ENCODE peak calls at places on chromosomes 4 and X, in six cellular contexts. H is neural progenitor cell, N is mammary epithelial cell, C is SK-N-MC, U is hepatocyte, V is astrocyte. W is an unnamed sample.

GRCh38 chr4:29970626-29971025 is 749.5 kb upstream of the PCDH7 start:
- DNase-seq in V (no peak), N (no peak), U (peak), H (peak), C (no peak), W (peak)

GRCh38 chr4:179583221-179583620 is 2141.0 kb upstream of the AGA start:
- DNase-seq in N (no peak), H (peak), U (no peak), C (no peak), V (no peak), W (no peak)

GRCh38 chr4:155008389-155008788 is 200.0 kb upstream of the NPY2R start:
- DNase-seq in N (no peak), C (no peak), U (no peak), V (no peak), H (no peak), W (peak)

GRCh38 chr4:153265311-153266047 is 61.2 kb downstream of the TRIM2 start:
- DNase-seq in H (no peak), N (no peak), U (no peak), V (no peak), C (no peak), W (no peak)

GRCh38 chrX:136162827-136163427 is 15.6 kb downstream of the FHL1 start:
- DNase-seq in U (peak), C (no peak), V (no peak), H (peak), N (peak), W (peak)

GRCh38 chrX:107712231-107713204 is 63.1 kb downstream of the TSC22D3 start:
- DNase-seq in V (peak), N (peak), H (no peak), U (peak), C (no peak), W (no peak)

GRCh38 chrX:154019061-154019621 is 561 bp downstream of the IRAK1 start:
- DNase-seq in U (no peak), C (no peak), V (no peak), N (no peak), H (peak), W (no peak)

GRCh38 chr4:147981305-147981704 is 249.4 kb downstream of the ARHGAP10 start:
- DNase-seq in H (no peak), N (peak), V (peak), U (no peak), C (no peak), W (no peak)

GRCh38 chr4:108031427-108032083 is 41.9 kb downstream of the HADH start:
- DNase-seq in V (peak), C (no peak), U (no peak), N (peak), H (no peak), W (no peak)

GRCh38 chrX:133335027-133335426 is 80.3 kb downstream of the GPC4 start:
- DNase-seq in V (no peak), U (peak), C (peak), N (peak), H (peak), W (peak)

GRCh38 chr4:139951051-139951450 is 202.9 kb downstream of the MAML3 start:
- DNase-seq in H (no peak), U (no peak), V (peak), C (no peak), N (peak), W (no peak)

GRCh38 chr4:7032591-7032990 is 10.6 kb upstream of the TADA2B start:
- DNase-seq in N (no peak), C (no peak), U (no peak), V (no peak), H (no peak), W (no peak)

GRCh38 chr4:36360755-36361154 is 79.3 kb downstream of the DTHD1 start:
- DNase-seq in U (no peak), C (no peak), V (no peak), N (no peak), H (no peak), W (no peak)

GRCh38 chrX:151703487-151703886 is 8.2 kb downstream of the PRRG3 start:
- DNase-seq in V (peak), U (no peak), H (no peak), C (no peak), N (no peak), W (no peak)

GRCh38 chrX:103254171-103254824 is 657 bp downstream of the TCEAL8 start:
- DNase-seq in C (no peak), V (peak), U (peak), H (peak), N (peak), W (peak)

GRCh38 chrX:139842326-139843175 is 90.3 kb downstream of the ATP11C start:
- DNase-seq in H (no peak), U (no peak), V (no peak), C (no peak), N (no peak), W (no peak)

GRCh38 chr4:79598801-79599200 is 190.8 kb upstream of the GK2 start:
- DNase-seq in U (no peak), H (no peak), N (no peak), C (no peak), V (no peak), W (no peak)

GRCh38 chr4:179292443-179292842 is 1850.2 kb upstream of the AGA start:
- DNase-seq in N (no peak), U (no peak), V (no peak), C (no peak), H (no peak), W (no peak)

GRCh38 chrX:125826080-125826479 is 340.0 kb downstream of the DCAF12L2 start:
- DNase-seq in V (no peak), H (peak), U (no peak), N (no peak), C (no peak), W (peak)

GRCh38 chrX:65883556-65883955 is 156.3 kb downstream of the VSIG4 start:
- DNase-seq in C (no peak), V (no peak), N (no peak), U (no peak), H (no peak), W (no peak)

GRCh38 chrX:105475801-105476200 is 255.3 kb upstream of the TEX13A start:
- DNase-seq in H (no peak), V (no peak), C (no peak), U (no peak), N (peak), W (no peak)

GRCh38 chr4:124275-125081 is at the start of gene ZNF718:
- DNase-seq in C (peak), N (peak), V (peak), H (peak), U (peak), W (peak)

GRCh38 chrX:28880136-28880535 is 292.9 kb downstream of the IL1RAPL1 start:
- DNase-seq in N (no peak), C (no peak), V (peak), U (no peak), H (peak), W (no peak)

GRCh38 chrX:125394449-125394848 is 74.8 kb downstream of the TEX13C start:
- DNase-seq in V (no peak), U (no peak), H (no peak), C (no peak), N (no peak), W (no peak)

DNA sequence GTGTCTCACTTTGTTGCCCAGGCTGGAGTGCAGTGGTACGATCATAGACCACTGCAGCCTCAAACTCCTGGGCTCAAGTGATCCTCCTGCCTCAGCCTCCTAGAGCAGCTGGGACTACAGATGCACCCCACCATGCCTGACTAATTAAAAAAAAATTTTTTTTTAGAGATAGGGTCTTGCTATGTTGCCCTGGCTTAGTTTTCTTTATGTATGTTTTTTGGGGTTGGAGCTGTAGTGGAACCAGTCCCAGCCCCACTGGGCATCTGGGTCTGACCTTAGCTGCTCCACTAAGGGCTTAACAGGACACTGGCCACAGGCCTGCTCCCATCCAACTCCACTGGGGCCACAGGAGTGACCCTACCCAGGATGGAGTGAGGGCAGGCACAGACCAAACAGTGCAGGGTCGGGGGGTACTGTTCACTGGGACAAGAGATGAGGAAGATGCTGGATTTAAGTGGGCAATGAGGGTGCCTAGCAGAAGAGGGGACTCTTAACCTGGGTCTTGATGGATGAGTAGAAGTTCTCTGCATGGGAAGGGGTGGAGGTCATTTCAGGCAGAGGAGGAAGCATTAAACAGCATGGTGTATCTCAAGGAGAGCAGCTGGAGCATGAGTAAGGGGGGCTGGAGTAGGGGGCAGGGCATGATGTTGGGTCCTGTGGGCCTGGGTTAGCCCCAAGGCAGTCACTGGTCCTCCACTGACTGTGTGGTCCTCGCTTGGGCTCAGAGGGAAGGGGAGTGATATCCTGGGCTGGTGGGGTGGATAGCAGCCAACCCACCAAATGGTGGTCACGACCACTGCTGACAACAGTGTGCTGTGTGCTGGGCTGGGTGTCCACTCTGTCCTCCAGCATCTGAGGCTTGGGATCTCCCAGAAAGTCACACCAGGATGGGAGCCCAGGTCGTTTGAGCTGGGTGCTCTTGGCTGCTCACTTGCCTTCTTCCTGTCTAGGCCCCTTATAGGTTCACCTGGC is 24.1 kb upstream of the ADD1 start:
- DNase-seq in H (no peak), C (no peak), N (no peak), V (no peak), U (no peak), W (no peak)
- H3K27ac ChIP-seq in H (no peak), C (no peak), N (no peak), V (no peak), U (no peak), W (peak)

GRCh38 chr4:71184195-71184781 is 154.5 kb upstream of the SLC4A4 start:
- DNase-seq in C (no peak), H (peak), N (peak), U (peak), V (peak), W (peak)
- TF ChIP-seq EZH2 in C (no peak), H (no peak), N (no peak), U (no peak), V (no peak), W (no peak)

DNA sequence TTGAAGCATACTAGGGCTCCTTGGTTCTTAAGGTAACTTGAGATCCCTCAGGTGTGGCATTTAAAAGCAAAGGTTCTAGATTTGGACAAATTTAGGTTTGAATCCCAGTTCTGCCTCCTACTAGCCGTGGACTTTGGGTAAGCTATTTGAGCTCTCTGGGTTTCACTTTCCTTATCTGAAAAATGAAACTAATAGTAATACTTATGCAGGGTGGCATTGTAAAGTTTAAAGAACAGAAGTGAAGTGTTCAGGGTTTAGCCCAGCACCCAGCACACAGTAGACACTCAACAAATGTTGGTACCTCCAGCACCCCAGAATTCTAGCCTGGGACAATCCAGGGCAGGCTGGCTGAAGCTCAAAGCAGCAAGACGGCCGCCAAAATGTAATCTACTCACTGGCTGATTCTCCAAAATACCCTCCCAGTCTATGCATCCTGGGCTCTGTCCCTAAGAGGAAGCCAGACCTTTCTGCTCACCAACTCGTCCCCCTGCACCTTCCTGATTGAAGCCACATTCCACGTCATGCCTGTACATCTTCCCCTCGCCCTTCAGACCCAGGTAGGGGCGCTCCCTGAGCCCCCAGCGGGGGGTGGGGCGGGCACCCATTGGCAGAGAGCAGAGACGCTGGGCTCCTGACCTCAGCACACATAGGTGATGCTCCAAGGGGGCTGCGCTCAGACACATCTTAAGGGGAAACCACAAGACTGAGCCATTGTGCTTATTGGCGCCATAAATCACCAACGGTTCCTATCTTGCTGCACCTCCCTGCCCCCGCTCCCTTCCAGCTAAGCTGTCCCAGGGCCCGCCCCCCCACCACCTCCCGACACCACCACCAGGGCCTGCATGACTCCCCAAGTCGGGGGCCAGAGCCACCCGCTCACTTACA is 160.6 kb downstream of the BCOR start:
- DNase-seq in H (no peak), V (no peak), C (no peak), N (no peak), U (no peak), W (no peak)
- H3K27ac ChIP-seq in H (no peak), V (no peak), C (no peak), N (no peak), U (no peak), W (no peak)

DNA sequence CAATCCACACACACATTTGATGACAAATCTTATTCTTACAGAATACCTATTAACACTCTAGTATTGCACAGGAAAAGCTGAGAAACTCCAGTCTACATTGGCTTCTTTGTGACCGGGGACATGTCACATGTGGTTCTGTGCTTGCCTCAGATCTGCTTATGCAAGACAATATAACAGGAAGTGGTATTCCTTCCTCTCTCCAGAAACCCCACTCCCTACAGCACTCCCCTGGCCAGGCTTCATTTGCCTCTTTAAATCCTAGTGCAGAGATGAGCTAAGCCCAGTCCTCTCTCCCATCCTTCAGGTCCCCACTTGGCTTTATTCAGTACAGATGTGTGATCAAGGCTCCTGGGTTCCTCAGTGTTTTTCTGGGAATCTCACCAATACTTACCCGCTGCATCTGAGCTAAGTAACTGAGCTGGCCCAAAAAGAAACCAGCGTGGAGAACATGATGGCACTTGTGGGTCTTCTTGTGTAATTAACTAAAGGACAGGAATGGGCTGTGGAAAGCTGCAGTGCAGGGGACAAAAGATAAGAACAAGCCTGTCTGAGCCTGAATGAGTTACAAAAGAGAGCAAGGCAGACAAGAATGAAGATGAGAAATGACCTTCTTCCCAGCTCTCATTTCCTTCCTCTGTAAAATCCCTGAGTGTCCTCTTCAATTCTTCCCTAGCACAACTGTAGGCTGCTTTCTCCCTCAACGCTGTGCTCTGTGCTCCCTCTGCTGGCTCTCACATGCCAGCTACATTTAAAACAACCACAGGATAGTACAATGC is 105.6 kb downstream of the HNRNPD start:
- DNase-seq in V (peak), U (peak), N (peak), H (peak), C (peak), W (peak)
- TF ChIP-seq EZH2 in V (no peak), U (no peak), N (no peak), H (no peak), C (no peak), W (no peak)

GRCh38 chrX:118975831-118976598 is 1.6 kb downstream of the LONRF3 start:
- DNase-seq in U (peak), H (peak), N (no peak), V (no peak), C (no peak), W (peak)
- H3K27ac ChIP-seq in U (peak), H (no peak), N (no peak), V (no peak), C (no peak), W (no peak)

GRCh38 chrX:15617111-15617510 is 16.4 kb upstream of the ACE2 start:
- DNase-seq in H (no peak), N (peak), C (no peak), V (no peak), U (no peak), W (no peak)
- TF ChIP-seq EZH2 in H (no peak), N (no peak), C (no peak), V (no peak), U (no peak), W (no peak)

GRCh38 chrX:40867352-40867751 is 132.0 kb upstream of the MED14 start:
- DNase-seq in V (peak), H (no peak), N (peak), U (peak), C (no peak), W (peak)
- H3K27ac ChIP-seq in V (peak), H (no peak), N (no peak), U (peak), C (no peak), W (no peak)